ENCODE peak calls at places on chromosomes 11 and 22, in five cellular contexts. H is transverse colon, G is uterus, B is testis, D is body of pancreas. C is an unnamed sample. For H3K36me3, the result is how much of the 10 kb centered on the place peaks cover.

GRCh38 chr22:19687561-19688300 is 26.6 kb upstream of the SEPTIN5 start:
- DNase-seq in H (no peak), D (no peak), B (no peak), G (no peak), C (no peak)

GRCh38 chr22:30837531-30837930 is 131.0 kb downstream of the MORC2 start:
- DNase-seq in H (no peak), G (no peak), B (no peak), D (no peak), C (no peak)

GRCh38 chr22:37742374-37743092 is 45.7 kb downstream of the TRIOBP start:
- DNase-seq in B (no peak), H (no peak), G (peak), D (no peak), C (no peak)

GRCh38 chr11:78350646-78351165 is 66.9 kb downstream of the GAB2 start:
- DNase-seq in D (peak), G (no peak), H (no peak), B (peak), C (no peak)

GRCh38 chr11:92696076-92696475 is 273.4 kb upstream of the MTNR1B start:
- DNase-seq in H (no peak), D (no peak), B (no peak), G (no peak), C (no peak)

GRCh38 chr11:84800755-84801346 is 826.3 kb downstream of the DLG2 start:
- DNase-seq in D (no peak), G (no peak), H (no peak), B (no peak), C (no peak)

GRCh38 chr11:125061237-125061636 is 1.9 kb upstream of the SLC37A2 start:
- DNase-seq in G (no peak), D (no peak), B (no peak), H (no peak), C (no peak)

GRCh38 chr11:27158763-27159679 is 118.4 kb downstream of the BBOX1 start:
- DNase-seq in G (peak), B (peak), D (peak), H (peak), C (no peak)

GRCh38 chr11:19769820-19770219 is 57.2 kb downstream of the NAV2 start:
- DNase-seq in H (no peak), B (no peak), D (no peak), G (no peak), C (no peak)

GRCh38 chr11:67354314-67355022 is 1.1 kb upstream of the POLD4 start:
- DNase-seq in H (peak), G (peak), D (peak), B (peak), C (no peak)

GRCh38 chr22:27107824-27108223 is 450.4 kb downstream of the MIAT start:
- DNase-seq in G (peak), B (peak), H (peak), D (peak), C (no peak)

GRCh38 chr11:60570970-60571369 is 55.8 kb downstream of the MS4A13 start:
- DNase-seq in G (no peak), D (no peak), H (no peak), B (no peak), C (no peak)

GRCh38 chr11:134486704-134487103 is 74.7 kb upstream of the B3GAT1 start:
- DNase-seq in D (no peak), B (no peak), G (no peak), H (no peak), C (no peak)

GRCh38 chr11:85844439-85845051 is 10.6 kb upstream of the CCDC83 start:
- DNase-seq in D (peak), B (no peak), H (no peak), G (no peak), C (no peak)

GRCh38 chr11:31809857-31810778 is 1.0 kb downstream of the PAX6 start:
- DNase-seq in B (no peak), H (no peak), D (no peak), G (no peak), C (no peak)

GRCh38 chr11:10666556-10666955 is 27.0 kb downstream of the IRAG1 start:
- DNase-seq in B (no peak), D (no peak), G (no peak), H (no peak), C (no peak)

GRCh38 chr11:83054904-83055380 is 16.8 kb downstream of the RAB30 start:
- DNase-seq in B (no peak), G (no peak), D (peak), H (no peak), C (no peak)

GRCh38 chr22:36807627-36808026 is 9.2 kb downstream of the PVALB start:
- DNase-seq in H (no peak), B (no peak), D (no peak), G (no peak), C (no peak)

GRCh38 chr11:43937434-43938411 is 4.7 kb upstream of the C11orf96 start:
- DNase-seq in G (no peak), D (no peak), B (no peak), H (no peak), C (no peak)

DNA sequence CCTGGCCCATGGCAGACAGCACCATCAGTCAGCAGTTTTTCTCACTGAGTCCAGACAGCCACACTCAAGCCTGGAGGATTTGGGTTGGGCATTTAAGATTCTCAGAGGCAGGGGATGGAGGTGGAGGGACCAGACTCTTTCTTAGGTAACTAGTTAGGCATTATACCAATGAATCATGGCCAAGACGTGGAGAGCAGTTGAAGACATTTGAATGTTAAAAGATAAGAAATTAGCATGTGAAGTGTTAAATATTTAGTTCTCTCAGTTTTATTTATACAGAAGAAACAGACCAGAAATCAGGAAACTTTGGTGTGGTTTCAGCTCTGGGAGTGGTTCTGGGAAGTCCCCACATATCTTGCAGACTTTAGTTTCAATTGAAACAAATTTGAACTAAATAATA is 9.9 kb downstream of the GTF2H1 start:
- DNase-seq in G (no peak), H (no peak), B (no peak), D (no peak), C (no peak)
- TF ChIP-seq POLR2A in G (no peak), H (no peak), B (no peak), D (no peak), C (no peak)

DNA sequence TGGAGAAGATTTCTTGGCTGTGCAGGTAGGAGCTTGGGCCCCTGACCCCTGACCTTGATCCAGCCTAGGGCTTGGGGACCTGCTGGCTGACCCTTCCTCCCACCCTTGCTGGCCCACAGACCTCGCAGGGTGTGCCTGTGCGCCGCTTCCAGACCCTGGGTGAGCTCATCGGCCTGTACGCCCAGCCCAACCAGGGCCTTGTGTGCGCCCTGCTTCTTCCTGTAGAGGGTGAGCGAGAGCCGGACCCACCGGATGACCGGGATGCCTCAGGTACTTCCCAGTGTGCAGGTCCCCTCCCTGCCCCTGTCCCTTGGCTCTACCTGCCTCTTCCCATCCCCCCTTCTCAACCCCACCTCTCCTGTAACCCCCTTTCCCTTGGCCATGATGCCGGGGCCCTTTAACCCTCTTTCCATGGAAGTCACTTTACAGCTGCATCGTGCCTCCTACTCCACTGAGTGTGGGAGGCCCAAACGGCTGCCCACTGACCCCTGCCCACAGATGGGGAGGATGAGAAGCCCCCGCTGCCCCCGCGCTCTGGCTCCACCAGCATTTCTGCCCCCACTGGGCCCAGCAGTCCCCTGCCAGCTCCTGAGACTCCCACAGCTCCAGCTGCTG is 3.8 kb downstream of the INPPL1 start:
- DNase-seq in D (no peak), G (no peak), H (no peak), B (peak), C (no peak)
- H3K36me3 ChIP-seq in D (under half), G (under half), H (under half), B (under half), C (under half)

DNA sequence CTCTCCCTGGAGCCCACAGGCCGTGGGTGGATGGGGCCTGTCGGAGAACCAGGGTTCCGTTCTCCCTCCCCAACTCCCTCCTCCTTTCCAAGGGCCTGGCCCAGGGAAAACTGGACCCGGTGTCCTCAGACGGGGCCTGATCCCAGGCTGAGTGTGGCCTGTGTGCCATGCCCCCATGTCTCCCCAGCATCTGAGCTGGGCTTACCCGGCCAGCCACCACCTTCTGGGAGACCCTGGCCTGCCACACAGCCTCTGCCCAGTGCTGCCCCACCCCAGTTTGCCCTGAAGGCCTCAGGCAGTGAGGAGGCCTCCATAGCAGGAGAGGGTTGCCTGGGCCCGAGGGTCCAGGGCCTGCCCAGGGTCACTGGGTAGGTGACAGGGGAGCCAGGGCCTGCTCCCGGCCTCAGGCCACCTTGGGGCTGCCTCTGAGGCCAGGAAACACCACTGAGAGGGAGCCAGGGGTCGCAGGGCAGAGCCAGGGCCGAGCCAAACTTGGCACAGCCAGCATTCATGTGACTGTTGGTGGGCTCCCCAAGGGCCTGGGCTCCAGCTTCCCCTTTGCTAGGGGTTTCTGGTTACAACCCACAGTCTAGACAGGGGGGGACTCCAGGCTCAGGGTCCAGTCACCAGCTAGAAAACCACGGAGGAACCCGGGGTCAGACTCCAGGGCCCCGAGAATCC is 585 bp upstream of the IFITM10 start:
- DNase-seq in G (no peak), D (no peak), B (no peak), H (peak), C (no peak)
- H3K27ac ChIP-seq in G (no peak), D (no peak), B (peak), H (no peak), C (peak)

GRCh38 chr22:49970528-49971231 is 10.1 kb downstream of the PIM3 start:
- DNase-seq in G (peak), D (peak), B (peak), H (peak), C (peak)
- TF ChIP-seq POLR2A in G (peak), D (peak), B (no peak), H (peak), C (no peak)

DNA sequence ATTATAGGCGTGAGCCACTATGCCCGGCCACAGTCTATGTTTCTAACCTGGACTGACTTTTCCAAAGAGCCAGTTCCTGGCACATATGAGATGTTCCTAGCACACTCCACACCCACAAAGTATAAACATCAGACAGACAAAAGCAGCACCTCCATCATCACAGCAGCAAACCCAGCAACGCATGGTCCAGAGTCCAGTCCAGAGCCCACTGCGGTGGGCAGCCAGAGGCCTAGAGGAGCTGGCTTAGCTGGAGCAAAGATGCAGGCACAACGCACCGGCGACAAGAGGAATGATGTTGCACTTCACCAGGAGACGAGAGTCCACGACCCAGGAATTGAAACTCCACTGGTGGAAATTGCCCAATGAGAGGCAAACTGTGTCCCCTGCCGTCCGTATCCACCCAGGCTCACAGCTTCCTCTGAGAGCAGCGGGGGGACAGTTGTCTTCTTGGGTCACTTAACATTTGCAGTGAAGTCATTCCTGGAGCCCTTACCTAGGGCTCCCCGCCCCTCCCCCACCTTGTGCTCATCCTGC is 36.6 kb downstream of the RPS6KA4 start:
- DNase-seq in B (no peak), G (no peak), D (peak), H (no peak), C (no peak)
- H3K36me3 ChIP-seq in B (under half), G (under half), D (under half), H (under half), C (under half)

DNA sequence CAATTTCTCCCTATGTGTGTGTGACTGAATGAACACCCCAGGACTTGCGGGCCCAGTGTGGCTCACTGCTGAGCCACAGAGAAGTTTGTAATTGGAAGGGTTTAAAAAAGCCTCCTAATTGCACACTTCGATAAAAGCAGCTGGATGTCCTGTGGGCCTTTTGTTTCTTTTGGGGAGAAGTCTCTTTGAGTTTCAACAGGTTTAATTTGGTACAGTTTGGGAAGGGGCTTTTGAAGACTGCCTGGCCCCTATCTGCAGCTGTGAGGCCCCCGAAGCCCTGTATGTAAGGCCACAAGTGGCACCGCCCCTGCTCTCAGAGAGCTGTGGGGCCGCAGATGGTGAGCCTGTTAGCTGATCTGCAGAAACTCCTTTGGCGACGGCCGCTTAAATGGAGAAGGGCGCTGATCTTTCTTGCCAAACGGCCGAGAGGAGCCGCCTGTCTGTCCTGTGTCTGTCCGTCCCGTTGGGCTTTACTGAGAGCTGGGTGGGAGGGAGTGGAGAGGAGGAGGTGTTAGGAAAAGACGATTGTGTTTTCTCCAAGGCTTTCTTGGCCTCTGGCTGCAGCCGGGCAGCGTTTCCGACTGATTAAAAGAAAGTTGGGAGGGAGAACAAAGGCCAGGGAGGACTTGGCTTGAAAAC is 2.1 kb downstream of the FBLN1 start:
- DNase-seq in H (no peak), D (no peak), B (peak), G (no peak), C (no peak)
- H3K27ac ChIP-seq in H (peak), D (peak), B (peak), G (peak), C (peak)

GRCh38 chr11:657691-658126 is 20.6 kb downstream of the DRD4 start:
- DNase-seq in D (peak), B (no peak), G (no peak), H (no peak), C (no peak)
- TF ChIP-seq POLR2A in D (no peak), B (no peak), G (no peak), H (no peak), C (no peak)

GRCh38 chr11:69810289-69811118 is 8.7 kb downstream of the FGF3 start:
- DNase-seq in H (no peak), G (no peak), B (no peak), D (no peak), C (no peak)
- H3K36me3 ChIP-seq in H (under half), G (under half), B (under half), D (under half), C (under half)